ENCODE peak calls at places on chromosomes 7 and 10, in seven cellular contexts. Y is sigmoid colon, V is transverse colon, X is HepG2, S is suprapubic skin, N is tibial nerve, P is ovary. A is an unnamed sample.

GRCh38 chr7:106326594-106327537 is 42.1 kb upstream of the NAMPT start:
- DNase-seq in Y (no peak), V (no peak), X (peak), S (no peak), N (no peak), P (no peak), A (no peak)

GRCh38 chr7:24757799-24758275 is 573 bp upstream of the GSDME start:
- DNase-seq in Y (no peak), V (no peak), X (peak), S (no peak), N (no peak), P (no peak), A (no peak)

GRCh38 chr10:28343252-28343651 is 40.4 kb upstream of the MPP7 start:
- DNase-seq in Y (no peak), V (no peak), X (no peak), S (no peak), N (no peak), P (no peak), A (no peak)

GRCh38 chr10:35690534-35690933 is 48.4 kb upstream of the FZD8 start:
- DNase-seq in Y (no peak), V (no peak), X (peak), S (no peak), N (no peak), P (no peak), A (peak)

GRCh38 chr7:38465946-38466345 is 165.2 kb downstream of the AMPH start:
- DNase-seq in Y (no peak), V (no peak), X (no peak), S (no peak), N (no peak), P (no peak), A (no peak)

GRCh38 chr7:121391686-121392085 is 4.4 kb downstream of the FAM3C start:
- DNase-seq in Y (no peak), V (no peak), X (no peak), S (no peak), N (no peak), P (no peak), A (no peak)

GRCh38 chr7:100694196-100694745 is at the start of gene GIGYF1:
- DNase-seq in Y (peak), V (peak), X (peak), S (peak), N (no peak), P (peak), A (peak)

GRCh38 chr7:66503551-66504031 is 125.1 kb upstream of the KCTD7 start:
- DNase-seq in Y (peak), V (no peak), X (no peak), S (no peak), N (no peak), P (no peak), A (no peak)

GRCh38 chr10:112832361-112832878 is 117.6 kb upstream of the TCF7L2 start:
- DNase-seq in Y (no peak), V (no peak), X (no peak), S (no peak), N (no peak), P (no peak), A (no peak)

GRCh38 chr10:9294865-9295264 is 1240.4 kb downstream of the GATA3 start:
- DNase-seq in Y (no peak), V (no peak), X (no peak), S (no peak), N (no peak), P (no peak), A (no peak)

GRCh38 chr10:74600170-74600569 is 226.2 kb upstream of the KAT6B start:
- DNase-seq in Y (no peak), V (no peak), X (no peak), S (no peak), N (no peak), P (no peak), A (no peak)

DNA sequence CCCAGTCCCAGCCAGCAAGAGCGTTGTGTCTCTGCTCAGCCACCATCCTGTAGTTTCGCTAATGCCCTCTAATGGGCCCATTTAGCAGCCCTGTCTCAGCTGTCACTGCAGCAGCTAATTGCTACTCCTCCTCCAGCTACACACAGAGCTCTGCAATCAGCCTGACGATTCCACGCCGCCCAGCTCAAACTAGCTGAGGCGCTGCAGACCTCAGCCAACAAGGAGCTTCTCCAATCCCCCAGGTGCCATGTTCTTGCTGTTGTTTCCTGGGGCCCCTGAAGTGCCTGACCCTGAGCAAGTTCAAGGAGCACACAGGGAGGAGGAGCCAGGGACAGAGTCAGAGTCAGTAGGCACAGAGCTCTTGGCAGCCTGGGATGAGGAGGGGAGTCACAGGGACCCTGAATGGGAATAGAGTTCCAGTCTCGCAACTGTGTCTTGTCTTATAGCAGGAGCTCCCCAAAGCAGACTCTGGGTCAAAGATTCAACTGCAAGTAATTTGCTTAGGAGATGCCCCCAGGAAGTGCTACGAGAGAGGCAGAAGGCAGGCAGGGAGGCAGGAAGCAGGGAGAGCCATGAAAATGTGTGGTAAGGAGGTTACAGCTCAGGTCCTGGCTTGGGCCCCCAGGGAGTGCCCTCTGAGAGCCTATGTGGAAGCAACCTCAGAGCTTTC is 135.8 kb upstream of the UNC5B start:
- DNase-seq in Y (no peak), V (peak), X (no peak), S (peak), N (no peak), P (no peak), A (no peak)
- TF ChIP-seq EP300 in Y (no peak), V (no peak), X (no peak), S (no peak), N (no peak), P (no peak), A (no peak)

DNA sequence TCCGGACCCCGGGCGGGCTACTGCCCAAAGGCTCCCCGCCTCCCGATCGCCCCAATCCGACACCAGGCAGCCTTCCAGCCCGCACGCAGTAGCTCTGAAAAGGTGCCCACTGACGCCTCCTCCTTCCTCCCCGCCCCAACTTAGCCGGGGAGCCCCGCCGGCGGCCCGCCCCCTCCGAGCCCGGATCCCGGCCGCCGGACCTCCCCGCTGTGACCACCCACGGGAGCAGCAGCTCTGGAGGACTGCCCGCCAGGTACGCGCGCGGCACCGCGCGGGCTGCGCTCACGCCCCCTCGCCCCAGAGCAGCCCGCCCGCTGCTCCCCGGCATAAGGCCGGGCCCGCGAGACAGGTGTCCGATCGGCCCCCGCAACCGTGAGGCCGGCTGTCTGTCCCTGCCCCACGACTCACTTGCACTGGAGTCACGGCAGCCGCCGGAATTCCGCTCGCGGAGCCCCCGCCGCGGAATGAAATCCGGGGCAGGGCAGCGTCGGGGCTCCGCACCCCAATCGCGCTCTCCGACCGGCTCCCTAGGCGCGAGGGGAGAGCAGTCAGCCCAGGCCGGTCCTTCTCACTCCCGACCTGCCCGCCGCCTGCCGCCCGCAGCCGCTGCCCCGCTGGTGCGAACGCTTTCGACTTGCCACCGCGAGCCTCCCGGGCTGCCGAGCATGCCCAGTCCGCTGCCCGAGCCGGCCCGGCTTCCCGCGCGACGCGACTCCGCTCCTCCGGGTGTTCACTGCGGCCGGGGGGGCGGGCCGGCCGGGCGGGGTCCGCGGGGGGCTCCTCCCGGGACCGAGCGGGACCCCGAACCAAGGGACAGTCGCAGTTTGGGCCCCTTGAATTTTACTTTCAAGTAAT is at the start of gene SGMS1:
- DNase-seq in Y (peak), V (peak), X (peak), S (peak), N (peak), P (peak), A (peak)
- TF ChIP-seq POLR2A in Y (no peak), V (peak), X (peak), S (no peak), N (peak), P (peak), A (no peak)

GRCh38 chr10:62561151-62561550 is 187.0 kb downstream of the ZNF365 start:
- DNase-seq in Y (no peak), V (no peak), X (no peak), S (no peak), N (no peak), P (no peak), A (no peak)

GRCh38 chr10:62562795-62563194 is 188.6 kb downstream of the ZNF365 start:
- DNase-seq in Y (no peak), V (no peak), X (no peak), S (no peak), N (no peak), P (no peak), A (no peak)

GRCh38 chr10:62559481-62560206 is 185.5 kb downstream of the ZNF365 start:
- DNase-seq in Y (no peak), V (no peak), X (no peak), S (no peak), N (no peak), P (no peak), A (no peak)

GRCh38 chr10:62560207-62560819 is 186.1 kb downstream of the ZNF365 start:
- DNase-seq in Y (peak), V (peak), X (no peak), S (peak), N (no peak), P (no peak), A (no peak)

GRCh38 chr10:62562101-62562500 is 187.9 kb downstream of the ZNF365 start:
- DNase-seq in Y (no peak), V (no peak), X (no peak), S (no peak), N (no peak), P (no peak), A (no peak)
- TF ChIP-seq EP300 in Y (no peak), V (no peak), X (no peak), S (no peak), N (no peak), P (no peak), A (no peak)

DNA sequence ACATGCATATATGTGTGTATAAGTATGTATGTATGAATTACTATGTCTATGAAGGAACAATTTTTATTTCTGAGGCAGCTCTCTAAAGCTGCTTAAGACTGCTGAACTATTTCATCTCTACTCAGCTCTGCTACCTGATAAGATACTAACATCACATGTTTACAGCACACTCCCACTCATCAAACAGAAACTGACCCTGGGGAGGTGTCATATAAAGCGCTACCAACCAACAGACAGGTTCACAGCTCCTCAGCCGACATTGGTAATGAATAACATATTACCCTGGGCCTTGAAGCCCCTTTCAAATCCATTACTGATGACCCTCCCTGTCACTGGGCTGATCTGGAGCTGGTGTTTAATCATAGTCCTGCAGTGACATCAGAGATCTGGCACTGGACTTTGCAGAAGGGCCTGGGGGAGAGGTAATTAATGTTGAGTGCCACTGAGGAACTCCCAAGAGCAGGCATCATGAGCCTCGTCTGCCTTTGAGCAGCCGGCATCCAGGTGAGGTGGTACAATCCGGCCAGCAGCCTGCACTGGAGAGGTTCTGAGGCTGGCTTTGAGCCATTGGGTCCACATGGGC is 306.6 kb upstream of the NFE2L3 start:
- DNase-seq in Y (no peak), V (no peak), X (no peak), S (no peak), N (no peak), P (no peak), A (no peak)
- TF ChIP-seq POLR2A in Y (no peak), V (no peak), X (no peak), S (no peak), N (no peak), P (no peak), A (no peak)

DNA sequence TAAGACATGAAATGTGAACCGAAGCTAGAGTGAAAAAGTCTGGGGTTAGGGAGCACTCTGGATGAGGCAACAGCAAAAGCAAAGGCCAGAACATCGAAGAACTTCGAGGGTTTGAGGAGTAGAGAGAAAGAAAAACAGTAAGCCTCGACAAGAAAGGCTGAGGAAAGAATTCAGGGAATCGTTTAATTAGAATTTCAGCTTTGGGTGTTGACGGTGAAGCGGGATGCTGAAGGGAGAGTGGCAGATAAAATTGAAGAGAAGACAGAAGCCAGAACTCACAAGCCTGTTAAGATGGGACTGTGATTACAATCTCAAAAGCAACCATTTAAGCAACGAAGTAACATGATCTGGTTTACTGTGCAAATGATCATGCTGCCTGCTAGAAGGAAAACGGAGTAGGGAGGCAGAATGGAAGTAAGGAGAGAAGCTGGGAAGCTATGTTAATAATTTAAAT is 2.1 kb downstream of the TRDMT1 start:
- DNase-seq in Y (no peak), V (no peak), X (no peak), S (no peak), N (no peak), P (no peak), A (no peak)
- TF ChIP-seq EP300 in Y (no peak), V (no peak), X (no peak), S (no peak), N (no peak), P (no peak), A (no peak)

GRCh38 chr10:21526952-21527633 is 1.6 kb upstream of the SKIDA1 start:
- DNase-seq in Y (peak), V (peak), X (peak), S (peak), N (peak), P (peak), A (peak)
- TF ChIP-seq POLR2A in Y (no peak), V (no peak), X (no peak), S (no peak), N (no peak), P (no peak), A (no peak)

GRCh38 chr10:62050627-62050924 is 149.1 kb downstream of the ARID5B start:
- DNase-seq in Y (no peak), V (no peak), X (no peak), S (no peak), N (no peak), P (no peak), A (no peak)

GRCh38 chr10:62048919-62049636 is 147.6 kb downstream of the ARID5B start:
- DNase-seq in Y (peak), V (peak), X (peak), S (peak), N (peak), P (peak), A (peak)

GRCh38 chr10:62052276-62052675 is 150.8 kb downstream of the ARID5B start:
- DNase-seq in Y (no peak), V (no peak), X (no peak), S (no peak), N (no peak), P (no peak), A (no peak)

GRCh38 chr10:62049815-62050626 is 148.5 kb downstream of the ARID5B start:
- DNase-seq in Y (no peak), V (no peak), X (no peak), S (no peak), N (no peak), P (no peak), A (no peak)

GRCh38 chr10:62050941-62051433 is 149.5 kb downstream of the ARID5B start:
- DNase-seq in Y (no peak), V (peak), X (peak), S (peak), N (no peak), P (no peak), A (peak)
- TF ChIP-seq EP300 in Y (peak), V (no peak), X (no peak), S (peak), N (peak), P (peak), A (no peak)